ENCODE peak calls at places on chromosome 3, in eight cellular contexts. P is esophagus muscularis mucosa, S is heart left ventricle, X is right lobe of liver, W is uterus, V is stomach, I is body of pancreas, D is A549. G is an unnamed sample.

GRCh38 chr3:25262322-25262721 is 165.7 kb upstream of the RARB start:
- DNase-seq in P (no peak), S (no peak), X (no peak), W (no peak), V (no peak), I (no peak), D (no peak), G (no peak)

GRCh38 chr3:181623924-181624694 is 87.6 kb upstream of the SOX2 start:
- DNase-seq in P (no peak), S (no peak), X (no peak), W (no peak), V (no peak), I (no peak), D (peak; percentile 9), G (peak; percentile 56)

GRCh38 chr3:45132568-45133211 is 13.5 kb downstream of the CDCP1 start:
- DNase-seq in P (no peak), S (no peak), X (no peak), W (no peak), V (no peak), I (no peak), D (no peak), G (no peak)

GRCh38 chr3:158953131-158953530 is 151.3 kb downstream of the MFSD1 start:
- DNase-seq in P (no peak), S (no peak), X (no peak), W (no peak), V (no peak), I (no peak), D (no peak), G (no peak)

GRCh38 chr3:129722527-129722926 is 116.1 kb upstream of the PLXND1 start:
- DNase-seq in P (no peak), S (no peak), X (no peak), W (no peak), V (no peak), I (no peak), D (peak; percentile 47), G (no peak)

GRCh38 chr3:127534564-127534963 is 56.0 kb downstream of the TPRA1 start:
- DNase-seq in P (no peak), S (no peak), X (no peak), W (no peak), V (no peak), I (no peak), D (no peak), G (no peak)

GRCh38 chr3:147200545-147200944 is 205.8 kb downstream of the ZIC4 start:
- DNase-seq in P (no peak), S (no peak), X (no peak), W (no peak), V (no peak), I (no peak), D (no peak), G (no peak)

GRCh38 chr3:99502871-99503270 is 135.5 kb upstream of the COL8A1 start:
- DNase-seq in P (no peak), S (no peak), X (no peak), W (no peak), V (no peak), I (no peak), D (no peak), G (no peak)

GRCh38 chr3:2392981-2393380 is 294.3 kb downstream of the CNTN4 start:
- DNase-seq in P (no peak), S (no peak), X (no peak), W (no peak), V (no peak), I (no peak), D (no peak), G (no peak)

GRCh38 chr3:46208167-46208704 is at the start of gene CCR1:
- DNase-seq in P (peak; percentile 92), S (no peak), X (no peak), W (no peak), V (no peak), I (peak; percentile 33), D (peak; percentile 14), G (peak; percentile 49)

GRCh38 chr3:102614580-102614979 is 179.8 kb downstream of the ZPLD1 start:
- DNase-seq in P (no peak), S (no peak), X (no peak), W (no peak), V (no peak), I (no peak), D (no peak), G (no peak)

GRCh38 chr3:190718097-190718496 is 144.4 kb downstream of the GMNC start:
- DNase-seq in P (no peak), S (no peak), X (no peak), W (no peak), V (no peak), I (no peak), D (peak; percentile 2), G (no peak)

GRCh38 chr3:171000281-171000680 is 26.2 kb downstream of the SLC2A2 start:
- DNase-seq in P (no peak), S (no peak), X (no peak), W (no peak), V (no peak), I (no peak), D (no peak), G (no peak)

GRCh38 chr3:2180661-2181060 is 82.0 kb downstream of the CNTN4 start:
- DNase-seq in P (no peak), S (no peak), X (no peak), W (no peak), V (no peak), I (no peak), D (no peak), G (no peak)

GRCh38 chr3:129688310-129688895 is 81.9 kb upstream of the PLXND1 start:
- DNase-seq in P (peak; percentile 93), S (peak; percentile 61), X (peak; percentile 90), W (peak; percentile 68), V (peak; percentile 84), I (peak; percentile 83), D (peak; percentile 58), G (peak; percentile 77)

GRCh38 chr3:140292154-140292553 is 357.2 kb downstream of the CLSTN2 start:
- DNase-seq in P (no peak), S (no peak), X (no peak), W (no peak), V (no peak), I (no peak), D (no peak), G (no peak)

GRCh38 chr3:185316740-185317407 is 46.1 kb upstream of the MAP3K13 start:
- DNase-seq in P (no peak), S (no peak), X (no peak), W (no peak), V (no peak), I (no peak), D (peak; percentile 71), G (no peak)

GRCh38 chr3:13049400-13049799 is 23.8 kb downstream of the IQSEC1 start:
- DNase-seq in P (no peak), S (no peak), X (no peak), W (no peak), V (no peak), I (no peak), D (no peak), G (no peak)
- H3K4me1 ChIP-seq in P (no peaks in the 10 kb centered on the region), S (no peaks in the 10 kb centered on the region), X (no peaks in the 10 kb centered on the region), W (no peaks in the 10 kb centered on the region), V (no peaks in the 10 kb centered on the region), I (no peaks in the 10 kb centered on the region), D (no peaks in the 10 kb centered on the region), G (no peaks in the 10 kb centered on the region)

GRCh38 chr3:62557983-62558382 is 184.6 kb upstream of the FEZF2 start:
- DNase-seq in P (peak; percentile 26), S (no peak), X (no peak), W (no peak), V (no peak), I (no peak), D (no peak), G (no peak)

GRCh38 chr3:62559831-62560445 is 186.6 kb upstream of the FEZF2 start:
- DNase-seq in P (peak; percentile 8), S (no peak), X (no peak), W (no peak), V (no peak), I (no peak), D (peak; percentile 22), G (no peak)

GRCh38 chr3:62556121-62556520 is 182.8 kb upstream of the FEZF2 start:
- DNase-seq in P (peak; percentile 74), S (no peak), X (no peak), W (no peak), V (no peak), I (no peak), D (no peak), G (no peak)

GRCh38 chr3:62557450-62557849 is 184.1 kb upstream of the FEZF2 start:
- DNase-seq in P (no peak), S (no peak), X (no peak), W (no peak), V (no peak), I (no peak), D (no peak), G (no peak)

GRCh38 chr3:62558549-62559112 is 185.3 kb upstream of the FEZF2 start:
- DNase-seq in P (peak; percentile 42), S (no peak), X (no peak), W (no peak), V (no peak), I (peak; percentile 14), D (peak; percentile 2), G (no peak)
- TF ChIP-seq CTCF in P (peak; percentile 5), S (no peak), X (peak; percentile 39), W (no peak), V (no peak), I (peak; percentile 29), D (peak; percentile 40), G (no peak)

GRCh38 chr3:149609595-149609994 is 48.2 kb downstream of the WWTR1 start:
- DNase-seq in P (no peak), S (no peak), X (no peak), W (no peak), V (no peak), I (no peak), D (no peak), G (no peak)

GRCh38 chr3:149608987-149609386 is 48.8 kb downstream of the WWTR1 start:
- DNase-seq in P (no peak), S (no peak), X (peak; percentile 63), W (no peak), V (no peak), I (no peak), D (no peak), G (no peak)

GRCh38 chr3:149604125-149604851 is 53.5 kb downstream of the WWTR1 start:
- DNase-seq in P (no peak), S (no peak), X (no peak), W (no peak), V (no peak), I (no peak), D (no peak), G (no peak)

GRCh38 chr3:149603126-149604074 is 54.4 kb downstream of the WWTR1 start:
- DNase-seq in P (no peak), S (no peak), X (no peak), W (no peak), V (no peak), I (no peak), D (peak; percentile 64), G (no peak)

DNA sequence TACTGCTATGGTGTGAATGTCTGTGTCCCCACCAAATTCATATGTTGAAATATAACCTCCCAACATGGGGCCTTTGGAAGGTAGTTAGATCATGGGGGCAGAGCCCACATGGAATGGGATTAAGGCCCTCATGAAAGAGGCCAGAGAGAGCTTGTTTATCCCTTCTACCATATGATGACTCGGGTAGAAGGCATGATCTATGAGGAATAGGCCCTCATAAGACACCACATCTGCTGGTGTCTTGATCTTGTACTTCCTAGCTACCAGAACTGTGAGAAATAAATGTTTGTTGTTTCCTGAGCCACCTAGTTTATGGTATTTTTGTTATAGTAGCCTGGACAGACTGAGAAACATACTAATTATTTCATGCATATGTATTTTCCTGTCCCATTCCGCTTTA is 51.9 kb downstream of the WWTR1 start:
- DNase-seq in P (no peak), S (no peak), X (no peak), W (no peak), V (no peak), I (no peak), D (peak; percentile 42), G (no peak)
- TF ChIP-seq POLR2A in P (no peak), S (no peak), X (no peak), W (no peak), V (no peak), I (no peak), D (no peak), G (no peak)

GRCh38 chr3:112464264-112464663 is 35.0 kb downstream of the BTLA start:
- DNase-seq in P (no peak), S (no peak), X (no peak), W (no peak), V (no peak), I (no peak), D (no peak), G (no peak)
- H3K4me1 ChIP-seq in P (no peaks in the 10 kb centered on the region), S (no peaks in the 10 kb centered on the region), X (no peaks in the 10 kb centered on the region), W (no peaks in the 10 kb centered on the region), V (no peaks in the 10 kb centered on the region), I (no peaks in the 10 kb centered on the region), D (no peaks in the 10 kb centered on the region), G (no peaks in the 10 kb centered on the region)

G was measured in thyroid gland.